ENCODE peak calls at places on chromosomes 16 and 17, in seven cellular contexts. B is H1, V is K562, O is HCT116, K is HepG2, L is SK-N-SH, I is GM12878. U is an unnamed sample.
A peak's percentile ranks its signal among the peaks of the same experiment; 100 is the strongest.

GRCh38 chr16:77214411-77215138 is 15.4 kb downstream of the SYCE1L start:
- DNase-seq in B (no peak), K (no peak), O (no peak), L (no peak), I (no peak), V (no peak), U (no peak)

GRCh38 chr16:58418601-58419000 is 26.3 kb downstream of the GINS3 start:
- DNase-seq in B (no peak), L (no peak), V (peak; percentile 27), K (no peak), O (no peak), I (no peak), U (no peak)

GRCh38 chr17:73043686-73044581 is 48.6 kb downstream of the SLC39A11 start:
- DNase-seq in L (peak; percentile 35), K (no peak), O (no peak), B (no peak), V (no peak), I (no peak), U (no peak)

GRCh38 chr17:79936661-79937434 is 97.6 kb upstream of the CBX4 start:
- DNase-seq in B (no peak), K (no peak), O (no peak), I (no peak), V (no peak), L (no peak), U (no peak)

GRCh38 chr16:22614271-22614947 is 103.7 kb downstream of the NPIPB5 start:
- DNase-seq in I (no peak), V (no peak), B (peak; percentile 28), O (no peak), K (peak; percentile 49), L (no peak), U (no peak)

GRCh38 chr17:29694923-29695563 is 72.3 kb upstream of the CORO6 start:
- DNase-seq in B (no peak), K (no peak), V (no peak), O (no peak), L (no peak), I (no peak), U (no peak)

GRCh38 chr16:89506791-89507191 is 1.4 kb upstream of the SPG7 start:
- DNase-seq in I (no peak), K (no peak), O (no peak), B (no peak), V (peak; percentile 35), L (no peak), U (no peak)

GRCh38 chr17:7862692-7863437 is 5.1 kb downstream of the CYB5D1 start:
- DNase-seq in L (peak; percentile 71), B (peak; percentile 78), O (no peak), I (no peak), K (peak; percentile 91), V (peak; percentile 30), U (no peak)

GRCh38 chr16:80298676-80299075 is 242.1 kb upstream of the DYNLRB2 start:
- DNase-seq in L (no peak), B (no peak), V (no peak), O (no peak), K (no peak), I (no peak), U (no peak)

GRCh38 chr16:81523387-81524115 is 78.9 kb downstream of the CMIP start:
- DNase-seq in K (no peak), I (no peak), V (no peak), O (peak; percentile 90), B (no peak), L (no peak), U (peak; percentile 36)

DNA sequence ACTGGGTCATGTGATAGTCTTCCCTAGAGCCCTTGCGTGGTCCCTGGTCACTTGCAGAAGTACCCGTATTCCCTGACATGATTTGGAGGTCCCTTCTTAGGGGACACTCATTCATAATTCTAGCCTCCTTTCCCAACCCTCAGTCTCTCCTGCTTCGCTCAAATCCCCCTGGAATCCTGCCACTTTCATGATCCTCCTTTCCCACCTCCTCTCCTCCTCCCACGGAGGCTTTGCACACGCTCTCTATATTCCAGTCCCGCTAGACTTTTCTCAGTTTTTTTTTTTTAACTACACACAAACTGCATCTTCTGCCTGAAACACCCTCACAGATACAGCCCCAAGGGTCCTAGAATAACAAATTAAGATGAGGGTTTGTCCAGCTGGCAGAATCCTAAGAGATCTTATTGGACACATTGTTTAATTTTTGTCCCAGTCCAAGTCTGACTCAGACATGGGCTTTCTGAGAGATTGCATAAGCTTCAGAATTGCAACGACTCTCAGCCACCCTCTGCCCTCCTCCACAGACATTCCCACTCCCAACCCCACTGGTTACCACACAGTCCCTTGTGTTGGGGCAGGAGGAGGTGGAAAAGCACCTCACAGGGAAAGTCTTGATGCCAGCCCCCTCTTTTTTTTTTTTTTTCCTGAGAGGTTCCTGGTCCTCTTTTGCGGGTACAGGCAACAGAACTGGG is 739.5 kb upstream of the EEF2KMT start:
- DNase-seq in I (no peak), K (no peak), B (no peak), V (no peak), O (no peak), L (no peak), U (no peak)
- TF ChIP-seq SIN3A in I (no peak), K (no peak), B (no peak), V (no peak), O (no peak), L (no peak), U (no peak)

DNA sequence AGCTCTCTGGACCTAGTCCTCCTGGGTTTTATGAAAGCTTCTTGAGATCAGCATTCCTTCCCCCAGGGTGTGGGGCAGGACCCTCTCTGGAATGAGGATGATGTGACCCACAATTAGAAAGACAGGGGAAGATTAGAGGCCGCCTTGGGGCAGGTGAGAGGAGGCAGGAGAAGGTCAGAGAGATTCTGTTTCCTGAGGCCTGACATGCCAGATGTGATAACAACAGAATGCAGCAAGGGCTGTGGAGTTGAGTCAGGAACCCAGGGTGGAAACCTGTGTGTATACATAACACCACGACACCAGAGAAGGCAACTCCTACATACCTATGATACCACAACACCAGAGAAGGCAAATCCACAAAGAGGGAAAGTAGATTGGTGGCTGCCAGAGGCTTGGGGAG is 5.4 kb upstream of the SLC5A10 start:
- DNase-seq in O (no peak), V (no peak), B (no peak), L (no peak), I (no peak), K (no peak), U (no peak)
- TF ChIP-seq SIN3A in O (no peak), V (no peak), B (no peak), L (no peak), I (no peak), K (no peak), U (no peak)

GRCh38 chr17:33948299-33948698 is 306.8 kb upstream of the CCL2 start:
- DNase-seq in B (no peak), I (no peak), O (no peak), K (no peak), V (no peak), L (no peak), U (no peak)

GRCh38 chr17:33947762-33948161 is 307.3 kb upstream of the CCL2 start:
- DNase-seq in L (no peak), O (no peak), I (no peak), K (no peak), B (no peak), V (no peak), U (no peak)

GRCh38 chr17:33950061-33950460 is 305.0 kb upstream of the CCL2 start:
- DNase-seq in L (no peak), V (no peak), B (no peak), O (no peak), I (no peak), K (no peak), U (no peak)

GRCh38 chr17:33945641-33946546 is 309.2 kb upstream of the CCL2 start:
- DNase-seq in O (no peak), L (no peak), V (peak; percentile 28), K (no peak), B (no peak), I (no peak), U (no peak)

DNA sequence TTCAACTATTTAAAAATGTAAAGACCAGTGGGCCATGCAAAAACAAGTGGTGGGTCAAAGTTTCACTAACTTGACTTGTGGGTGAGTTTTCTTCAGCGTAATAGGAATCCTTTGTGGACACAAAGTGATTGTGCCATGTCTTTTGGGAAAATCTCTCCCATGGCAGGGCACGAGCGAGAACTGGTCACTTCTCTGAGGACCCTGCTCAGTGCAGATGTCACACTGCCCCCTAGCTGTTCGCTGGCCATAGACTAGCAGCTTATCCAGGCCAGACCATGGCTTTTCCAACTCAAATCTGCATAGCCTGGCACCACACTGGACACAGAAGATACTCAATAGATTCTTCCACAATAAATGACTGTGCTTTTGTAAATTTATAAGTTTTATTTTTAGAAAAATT is 306.0 kb upstream of the CCL2 start:
- DNase-seq in O (no peak), I (no peak), V (peak; percentile 72), L (peak; percentile 31), K (no peak), B (peak; percentile 73), U (no peak)
- TF ChIP-seq SIN3A in O (no peak), I (no peak), V (no peak), L (no peak), K (no peak), B (no peak), U (no peak)

GRCh38 chr16:65832679-65833078 is 533.8 kb upstream of the CDH5 start:
- DNase-seq in B (no peak), I (no peak), O (no peak), L (peak; percentile 16), K (no peak), V (no peak), U (no peak)

GRCh38 chr16:65833171-65833871 is 533.2 kb upstream of the CDH5 start:
- DNase-seq in I (no peak), K (no peak), B (no peak), O (no peak), V (no peak), L (peak; percentile 53), U (no peak)

GRCh38 chr16:65829076-65829475 is 537.4 kb upstream of the CDH5 start:
- DNase-seq in O (no peak), B (no peak), L (no peak), I (no peak), K (no peak), V (no peak), U (no peak)

GRCh38 chr16:65834680-65835079 is 531.8 kb upstream of the CDH5 start:
- DNase-seq in L (no peak), B (no peak), I (no peak), V (no peak), O (no peak), K (no peak), U (no peak)

GRCh38 chr16:65832269-65832668 is 534.2 kb upstream of the CDH5 start:
- DNase-seq in L (peak; percentile 61), O (no peak), I (no peak), B (no peak), K (no peak), V (no peak), U (no peak)
- TF ChIP-seq SIN3A in L (no peak), O (no peak), I (no peak), B (no peak), K (no peak), V (no peak), U (no peak)

GRCh38 chr17:28646039-28646754 is 1.2 kb upstream of the BLTP2 start:
- DNase-seq in L (no peak), B (no peak), K (no peak), I (no peak), O (no peak), V (peak; percentile 36), U (no peak)
- TF ChIP-seq SIN3A in L (no peak), B (no peak), K (no peak), I (no peak), O (no peak), V (no peak), U (no peak)

GRCh38 chr17:64393000-64393402 is 2.3 kb upstream of the PECAM1 start:
- DNase-seq in O (no peak), V (peak; percentile 65), I (no peak), K (no peak), B (no peak), L (no peak), U (no peak)
- TF ChIP-seq SIN3A in O (no peak), V (no peak), I (no peak), K (no peak), B (no peak), L (no peak), U (no peak)